ENCODE peak calls at places on chromosomes 3 and 15, in six cellular contexts. G is HepG2, V is PC-3, M is neural progenitor cell, Y is MM.1S, B is fibroblast of lung. K is an unnamed sample.

GRCh38 chr3:48716508-48716981 is 476 bp downstream of the IP6K2 start:
- DNase-seq in M (peak; percentile 25), V (no peak), B (peak; percentile 4), G (no peak), Y (peak; percentile 14), K (peak; percentile 1)

GRCh38 chr3:185657691-185658503 is 71.8 kb downstream of the SENP2 start:
- DNase-seq in B (no peak), Y (no peak), V (no peak), M (no peak), G (no peak), K (no peak)

GRCh38 chr3:46639221-46639620 is 26.9 kb downstream of the FAM240A start:
- DNase-seq in Y (no peak), M (no peak), V (no peak), B (no peak), G (no peak), K (no peak)

GRCh38 chr3:123449092-123449985 is 449 bp upstream of the ADCY5 start:
- DNase-seq in Y (peak; percentile 7), B (peak; percentile 22), G (no peak), V (no peak), M (peak; percentile 73), K (peak; percentile 35)

GRCh38 chr3:42502429-42503250 is at the start of gene VIPR1:
- DNase-seq in V (peak; percentile 92), M (peak; percentile 94), Y (peak; percentile 91), B (peak; percentile 8), G (peak; percentile 30), K (peak; percentile 70)

GRCh38 chr3:79598594-79598993 is 169.2 kb downstream of the ROBO1 start:
- DNase-seq in V (no peak), Y (no peak), G (no peak), B (peak; percentile 5), M (peak; percentile 17), K (peak; percentile 33)

GRCh38 chr3:3127432-3128010 is 781 bp downstream of the TRNT1 start:
- DNase-seq in B (peak; percentile 18), V (peak; percentile 14), G (peak; percentile 20), Y (no peak), M (peak; percentile 16), K (peak; percentile 5)

GRCh38 chr3:186976802-186977201 is 46.5 kb downstream of the ST6GAL1 start:
- DNase-seq in B (no peak), Y (no peak), G (no peak), V (no peak), M (no peak), K (no peak)

GRCh38 chr3:187013080-187013838 is 82.9 kb downstream of the ST6GAL1 start:
- DNase-seq in V (no peak), M (no peak), G (no peak), B (no peak), Y (no peak), K (no peak)

GRCh38 chr15:77034620-77035467 is 36.1 kb downstream of the TSPAN3 start:
- DNase-seq in Y (peak; percentile 39), B (no peak), M (peak; percentile 61), V (peak; percentile 48), G (no peak), K (peak; percentile 60)

GRCh38 chr15:90664650-90665287 is 52.4 kb upstream of the BLM start:
- DNase-seq in Y (no peak), M (no peak), G (peak; percentile 41), V (no peak), B (peak; percentile 48), K (no peak)

GRCh38 chr3:115217678-115218451 is 70.8 kb upstream of the ZBTB20 start:
- DNase-seq in G (peak; percentile 32), M (peak; percentile 70), B (peak; percentile 83), Y (peak; percentile 68), V (peak; percentile 72), K (peak; percentile 76)

GRCh38 chr15:89998141-89998661 is 2.9 kb upstream of the ZNF710 start:
- DNase-seq in Y (no peak), B (peak; percentile 63), G (peak; percentile 69), V (peak; percentile 87), M (no peak), K (no peak)

GRCh38 chr3:115245899-115246298 is 98.8 kb upstream of the ZBTB20 start:
- DNase-seq in Y (no peak), G (no peak), B (peak; percentile 35), V (peak; percentile 28), M (no peak), K (no peak)

GRCh38 chr3:14345496-14346150 is 56.8 kb upstream of the SLC6A6 start:
- DNase-seq in V (peak; percentile 35), Y (no peak), M (no peak), G (no peak), B (peak; percentile 44), K (no peak)

GRCh38 chr3:41907330-41908073 is 54.4 kb downstream of the ULK4 start:
- DNase-seq in G (no peak), V (peak; percentile 53), B (peak; percentile 62), Y (no peak), M (no peak), K (no peak)

GRCh38 chr15:74449066-74449465 is 11.9 kb downstream of the UBL7 start:
- DNase-seq in V (no peak), B (no peak), M (no peak), G (no peak), Y (no peak), K (no peak)

GRCh38 chr15:88073386-88073681 is 183.2 kb downstream of the NTRK3 start:
- DNase-seq in B (no peak), G (no peak), V (no peak), M (peak; percentile 7), Y (no peak), K (no peak)

GRCh38 chr3:32897981-32898623 is 53.3 kb upstream of the CCR4 start:
- DNase-seq in G (no peak), V (peak; percentile 33), B (no peak), M (no peak), Y (no peak), K (no peak)

GRCh38 chr15:45522179-45522930 is at the start of gene SLC30A4:
- DNase-seq in G (no peak), V (peak; percentile 38), Y (peak; percentile 69), M (peak; percentile 81), B (peak; percentile 66), K (peak; percentile 46)

GRCh38 chr3:186983372-186984058 is 53.2 kb downstream of the ST6GAL1 start:
- DNase-seq in Y (no peak), B (no peak), G (no peak), V (no peak), M (no peak), K (no peak)

GRCh38 chr3:116579843-116580242 is 129.7 kb upstream of the TUSC7 start:
- DNase-seq in V (no peak), Y (no peak), G (peak; percentile 1), M (peak; percentile 50), B (peak; percentile 10), K (peak; percentile 66)

GRCh38 chr3:12947504-12948369 is 106.4 kb upstream of the RPL32 start:
- DNase-seq in V (peak; percentile 70), M (no peak), B (peak; percentile 78), Y (no peak), G (peak; percentile 15), K (peak; percentile 65)

GRCh38 chr3:62558549-62559112 is 185.3 kb upstream of the FEZF2 start:
- DNase-seq in V (peak; percentile 24), M (peak; percentile 71), G (peak; percentile 7), Y (no peak), B (no peak), K (peak; percentile 14)

GRCh38 chr15:49174902-49175301 is 4.9 kb downstream of the GALK2 start:
- DNase-seq in B (no peak), G (no peak), M (no peak), V (no peak), Y (no peak), K (no peak)

GRCh38 chr3:184241447-184242296 is 7.1 kb downstream of the ALG3 start:
- DNase-seq in M (no peak), B (peak; percentile 32), V (no peak), Y (no peak), G (peak; percentile 86), K (no peak)

GRCh38 chr15:31358957-31359721 is 32.5 kb downstream of the KLF13 start:
- DNase-seq in V (no peak), B (no peak), M (no peak), G (no peak), Y (no peak), K (no peak)
- H3K4me1 ChIP-seq in V (no peaks in the 10 kb centered on the region), B (peaks cover under 1% of the 10 kb centered on the region), M (peaks cover 31% of the 10 kb centered on the region), G (peaks cover 10% of the 10 kb centered on the region), Y (peaks cover 98% of the 10 kb centered on the region), K (peaks cover 12% of the 10 kb centered on the region)

DNA sequence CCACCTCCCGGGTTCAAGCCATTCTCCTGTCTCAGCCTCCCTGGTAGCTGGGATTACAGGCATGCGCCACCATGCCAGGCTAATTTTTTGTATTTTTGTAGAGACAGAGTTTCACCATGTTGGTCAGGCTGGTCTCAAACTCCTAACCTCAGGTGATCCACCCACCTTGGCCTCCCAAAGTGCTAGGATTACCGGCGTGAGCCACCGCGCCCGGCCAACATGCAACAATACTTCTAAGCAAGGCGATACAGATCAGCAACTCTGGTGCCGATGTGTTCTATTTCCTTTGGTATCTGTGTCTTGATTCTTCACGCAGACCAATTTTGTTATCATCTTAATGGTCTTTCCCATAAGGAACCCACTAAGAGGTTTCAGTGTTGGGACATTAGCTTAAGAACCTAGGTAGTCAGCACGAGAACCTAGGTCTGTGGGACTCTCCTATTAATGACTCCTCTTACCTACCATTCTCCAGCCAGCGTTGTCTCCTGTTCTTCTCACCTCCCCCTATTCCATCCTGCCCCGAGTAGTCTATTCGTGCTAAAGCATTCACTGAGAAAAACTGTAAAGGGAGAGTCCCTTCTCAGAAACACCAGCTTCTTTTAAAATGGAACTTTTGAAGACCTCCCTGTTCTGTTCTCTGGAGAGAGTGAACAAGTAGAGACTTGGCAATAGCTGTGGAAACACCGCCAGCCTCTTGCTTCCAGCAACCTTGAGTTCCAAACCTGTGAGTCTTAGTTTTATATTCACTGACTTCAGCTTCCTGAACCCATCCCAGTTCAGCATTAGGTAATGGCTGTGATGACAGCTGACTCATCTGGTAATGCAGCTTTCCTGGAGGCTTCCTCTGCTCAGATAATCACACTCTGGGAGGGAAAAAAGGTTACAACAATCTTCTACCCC is 61.2 kb downstream of the TSC22D2 start:
- DNase-seq in M (no peak), B (peak; percentile 99), G (peak; percentile 39), Y (no peak), V (peak; percentile 98), K (peak; percentile 63)
- TF ChIP-seq CTCF in M (no peak), B (no peak), G (no peak), Y (no peak), V (no peak), K (no peak)

GRCh38 chr15:92656089-92656488 is 514 bp upstream of the FAM174B start:
- DNase-seq in V (no peak), M (peak; percentile 60), Y (no peak), B (no peak), G (no peak), K (no peak)
- TF ChIP-seq EZH2 in V (no peak), M (no peak), Y (no peak), B (peak; percentile 50), G (no peak), K (no peak)

DNA sequence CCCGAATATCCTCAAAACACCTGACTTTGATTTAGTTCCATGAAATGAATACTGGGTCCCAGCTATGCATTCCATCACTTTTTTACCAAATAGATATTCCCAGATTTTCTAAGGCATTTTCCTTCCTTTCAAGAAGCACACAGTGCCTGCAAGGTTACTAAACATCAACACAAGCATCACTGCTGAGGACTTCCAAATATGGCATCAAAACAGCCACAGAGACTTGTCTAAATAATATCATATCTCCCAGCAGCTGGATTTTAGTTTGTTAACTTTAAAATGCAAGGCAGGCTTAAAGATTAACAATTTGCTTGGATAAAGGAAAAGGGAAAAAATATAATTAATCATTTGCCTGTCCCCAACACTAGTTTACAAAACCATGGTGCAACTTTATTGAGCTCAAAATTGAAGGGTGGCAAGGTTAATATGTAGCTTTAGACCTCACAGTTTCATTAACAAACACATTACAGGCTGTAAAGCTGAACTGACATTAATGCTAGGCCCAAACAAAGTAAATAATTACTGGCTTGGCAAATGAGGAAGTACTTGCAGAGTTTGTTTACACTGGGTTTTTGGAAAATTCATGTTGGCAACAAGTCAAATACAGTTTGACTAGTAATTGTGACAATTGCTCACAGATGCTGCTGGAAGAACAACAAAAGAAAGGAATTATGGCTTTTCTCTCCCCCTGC is 401.7 kb upstream of the CDIN1 start:
- DNase-seq in G (no peak), Y (no peak), V (peak; percentile 90), M (no peak), B (peak; percentile 8), K (peak; percentile 7)
- H3K4me1 ChIP-seq in G (no peaks in the 10 kb centered on the region), Y (no peaks in the 10 kb centered on the region), V (peaks cover 22% of the 10 kb centered on the region), M (peaks cover 7% of the 10 kb centered on the region), B (peaks cover 5% of the 10 kb centered on the region), K (no peaks in the 10 kb centered on the region)